ENCODE peak calls at places on chromosomes 1 and 21, in five cellular contexts. One of them, this sample, is unnamed.

GRCh38 chr1:67893126-67893495 is 59.8 kb upstream of the GNG12 start:
- DNase-seq in fibroblast of villous mesenchyme: no peak
- DNase-seq in Peyer's patch: no peak
- DNase-seq in PC-3: no peak
- DNase-seq in BE2C: no peak
- DNase-seq in this sample: no peak

GRCh38 chr1:221117548-221117951 is 238.3 kb downstream of the HLX start:
- DNase-seq in PC-3: peak
- DNase-seq in BE2C: peak
- DNase-seq in Peyer's patch: no peak
- DNase-seq in fibroblast of villous mesenchyme: peak
- DNase-seq in this sample: peak

GRCh38 chr1:7234471-7234755 is 449.2 kb downstream of the CAMTA1 start:
- DNase-seq in PC-3: no peak
- DNase-seq in fibroblast of villous mesenchyme: no peak
- DNase-seq in Peyer's patch: no peak
- DNase-seq in BE2C: no peak
- DNase-seq in this sample: no peak

GRCh38 chr1:119774746-119775495 is 6.2 kb upstream of the HMGCS2 start:
- DNase-seq in fibroblast of villous mesenchyme: peak
- DNase-seq in BE2C: no peak
- DNase-seq in Peyer's patch: no peak
- DNase-seq in PC-3: no peak
- DNase-seq in this sample: no peak

GRCh38 chr1:246876423-246876822 is 55.3 kb downstream of the AHCTF1 start:
- DNase-seq in Peyer's patch: no peak
- DNase-seq in PC-3: no peak
- DNase-seq in BE2C: no peak
- DNase-seq in fibroblast of villous mesenchyme: no peak
- DNase-seq in this sample: no peak

GRCh38 chr1:107803579-107803978 is 161.4 kb downstream of the VAV3 start:
- DNase-seq in fibroblast of villous mesenchyme: no peak
- DNase-seq in PC-3: no peak
- DNase-seq in BE2C: no peak
- DNase-seq in Peyer's patch: no peak
- DNase-seq in this sample: no peak

GRCh38 chr1:1687846-1688245 is 4.7 kb downstream of the SLC35E2B start:
- DNase-seq in BE2C: peak
- DNase-seq in Peyer's patch: no peak
- DNase-seq in PC-3: no peak
- DNase-seq in fibroblast of villous mesenchyme: no peak
- DNase-seq in this sample: no peak

GRCh38 chr1:102758418-102758817 is 349.9 kb downstream of the COL11A1 start:
- DNase-seq in fibroblast of villous mesenchyme: no peak
- DNase-seq in Peyer's patch: no peak
- DNase-seq in BE2C: no peak
- DNase-seq in PC-3: no peak
- DNase-seq in this sample: no peak

GRCh38 chr1:192969091-192969490 is 90.1 kb downstream of the UCHL5 start:
- DNase-seq in fibroblast of villous mesenchyme: no peak
- DNase-seq in BE2C: no peak
- DNase-seq in Peyer's patch: no peak
- DNase-seq in PC-3: no peak
- DNase-seq in this sample: peak

GRCh38 chr1:59163268-59164092 is 133.4 kb upstream of the FGGY start:
- DNase-seq in PC-3: no peak
- DNase-seq in fibroblast of villous mesenchyme: no peak
- DNase-seq in Peyer's patch: no peak
- DNase-seq in BE2C: peak
- DNase-seq in this sample: peak

GRCh38 chr1:228362884-228363450 is 43.7 kb downstream of the TRIM11 start:
- DNase-seq in fibroblast of villous mesenchyme: no peak
- DNase-seq in PC-3: no peak
- DNase-seq in Peyer's patch: no peak
- DNase-seq in BE2C: no peak
- DNase-seq in this sample: no peak

GRCh38 chr21:32415451-32415850 is 2.9 kb downstream of the EVA1C start:
- DNase-seq in fibroblast of villous mesenchyme: no peak
- DNase-seq in PC-3: no peak
- DNase-seq in Peyer's patch: no peak
- DNase-seq in BE2C: no peak
- DNase-seq in this sample: no peak

GRCh38 chr1:39508266-39508665 is 16.8 kb downstream of the BMP8A start:
- DNase-seq in BE2C: no peak
- DNase-seq in PC-3: no peak
- DNase-seq in fibroblast of villous mesenchyme: no peak
- DNase-seq in Peyer's patch: no peak
- DNase-seq in this sample: no peak

GRCh38 chr1:181936768-181937581 is 124.5 kb downstream of the ZNF648 start:
- DNase-seq in PC-3: peak
- DNase-seq in Peyer's patch: no peak
- DNase-seq in fibroblast of villous mesenchyme: no peak
- DNase-seq in BE2C: peak
- DNase-seq in this sample: peak

GRCh38 chr1:113388017-113388620 is 2.2 kb upstream of the MAGI3 start:
- DNase-seq in PC-3: peak
- DNase-seq in Peyer's patch: no peak
- DNase-seq in fibroblast of villous mesenchyme: no peak
- DNase-seq in BE2C: no peak
- DNase-seq in this sample: no peak

GRCh38 chr21:16707274-16707673 is 805.6 kb upstream of the CXADR start:
- DNase-seq in PC-3: no peak
- DNase-seq in BE2C: no peak
- DNase-seq in Peyer's patch: no peak
- DNase-seq in fibroblast of villous mesenchyme: no peak
- DNase-seq in this sample: no peak

GRCh38 chr1:47805826-47806450 is 191.2 kb downstream of the TRABD2B start:
- DNase-seq in BE2C: peak
- DNase-seq in fibroblast of villous mesenchyme: no peak
- DNase-seq in Peyer's patch: no peak
- DNase-seq in PC-3: no peak
- DNase-seq in this sample: no peak

GRCh38 chr1:86472165-86472564 is 3.4 kb downstream of the CLCA1 start:
- DNase-seq in Peyer's patch: no peak
- DNase-seq in BE2C: no peak
- DNase-seq in PC-3: no peak
- DNase-seq in fibroblast of villous mesenchyme: no peak
- DNase-seq in this sample: peak

GRCh38 chr1:217333939-217334338 is 297.0 kb downstream of the GPATCH2 start:
- DNase-seq in BE2C: peak
- DNase-seq in PC-3: peak
- DNase-seq in Peyer's patch: no peak
- DNase-seq in fibroblast of villous mesenchyme: peak
- DNase-seq in this sample: peak

GRCh38 chr1:17419626-17420328 is 19.7 kb downstream of the RCC2 start:
- DNase-seq in fibroblast of villous mesenchyme: peak
- DNase-seq in PC-3: peak
- DNase-seq in Peyer's patch: peak
- DNase-seq in BE2C: peak
- DNase-seq in this sample: peak

GRCh38 chr1:85240174-85240601 is 19.3 kb downstream of the C1orf52 start:
- DNase-seq in Peyer's patch: no peak
- DNase-seq in fibroblast of villous mesenchyme: peak
- DNase-seq in BE2C: no peak
- DNase-seq in PC-3: peak
- DNase-seq in this sample: no peak

GRCh38 chr1:94928293-94928939 is 1.5 kb upstream of the CNN3 start:
- DNase-seq in PC-3: no peak
- DNase-seq in fibroblast of villous mesenchyme: no peak
- DNase-seq in BE2C: no peak
- DNase-seq in Peyer's patch: no peak
- DNase-seq in this sample: no peak
- H3K4me3 ChIP-seq in PC-3: no peak
- H3K4me3 ChIP-seq in fibroblast of villous mesenchyme: peak
- H3K4me3 ChIP-seq in BE2C: no peak
- H3K4me3 ChIP-seq in Peyer's patch: no peak
- H3K4me3 ChIP-seq in this sample: peak

DNA sequence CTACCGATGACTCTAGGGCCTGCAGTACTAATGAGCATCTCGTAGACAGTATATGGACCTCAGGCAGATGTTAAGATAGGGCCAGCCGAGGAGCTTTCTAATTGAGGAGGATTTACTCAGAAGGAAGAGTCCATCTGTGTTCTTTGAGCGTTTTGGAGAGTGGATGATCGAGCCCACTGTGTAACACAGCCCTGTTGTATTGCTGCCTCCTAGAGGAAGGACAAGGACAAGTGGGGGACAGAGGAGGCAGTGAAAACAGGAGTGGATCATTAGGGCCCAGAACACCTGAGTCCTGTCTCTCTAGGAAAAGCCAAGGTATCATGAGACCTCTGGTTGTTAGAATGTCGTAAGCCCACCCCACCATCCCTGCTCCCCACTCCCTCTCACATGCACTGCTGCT is 62.9 kb downstream of the TBX19 start:
- DNase-seq in BE2C: no peak
- DNase-seq in fibroblast of villous mesenchyme: no peak
- DNase-seq in PC-3: peak
- DNase-seq in Peyer's patch: no peak
- DNase-seq in this sample: no peak
- TF ChIP-seq CTCF in BE2C: peak
- TF ChIP-seq CTCF in fibroblast of villous mesenchyme: peak
- TF ChIP-seq CTCF in PC-3: peak
- TF ChIP-seq CTCF in Peyer's patch: no peak
- TF ChIP-seq CTCF in this sample: peak

GRCh38 chr1:214493126-214493796 is 58.1 kb downstream of the PTPN14 start:
- DNase-seq in BE2C: no peak
- DNase-seq in fibroblast of villous mesenchyme: no peak
- DNase-seq in Peyer's patch: no peak
- DNase-seq in PC-3: no peak
- DNase-seq in this sample: peak
- H3K4me3 ChIP-seq in BE2C: no peak
- H3K4me3 ChIP-seq in fibroblast of villous mesenchyme: no peak
- H3K4me3 ChIP-seq in Peyer's patch: no peak
- H3K4me3 ChIP-seq in PC-3: no peak
- H3K4me3 ChIP-seq in this sample: no peak

DNA sequence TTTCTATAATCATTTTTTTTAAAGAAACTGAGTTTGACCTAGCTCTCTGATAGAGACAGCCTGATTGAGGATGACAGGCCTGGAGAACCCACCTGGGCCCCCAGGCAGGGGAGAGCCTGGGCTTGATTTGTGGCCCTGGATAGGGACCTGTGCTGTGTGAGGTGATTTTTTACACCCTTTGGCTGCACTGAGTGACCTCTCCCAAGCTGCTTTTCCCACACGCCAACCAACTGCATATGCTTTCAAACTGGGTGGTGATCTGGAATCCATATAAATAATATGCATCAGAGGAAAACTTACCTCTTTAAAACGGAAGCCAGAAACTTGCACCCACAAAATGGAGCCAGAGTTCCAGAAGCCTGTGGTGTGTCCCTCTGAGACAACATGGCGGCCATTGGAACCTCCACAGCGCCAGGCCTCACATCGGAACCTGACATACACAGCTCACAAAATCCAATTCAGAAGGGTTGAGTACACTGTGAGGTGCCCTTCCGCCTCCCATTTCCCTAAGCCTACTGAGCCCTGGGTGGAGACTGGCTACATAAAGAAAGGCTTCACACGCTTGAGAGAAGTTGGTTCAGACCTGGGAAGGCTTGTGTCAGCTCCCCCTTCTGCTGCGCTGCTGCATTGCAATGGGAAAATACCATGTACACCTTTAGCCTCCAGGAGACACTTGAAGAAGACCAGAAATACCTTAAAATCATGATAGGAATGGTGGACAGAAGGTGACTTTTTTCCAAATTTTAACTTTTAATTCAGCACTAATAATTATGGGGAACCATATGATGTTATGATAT is 160.7 kb downstream of the HHIPL2 start:
- DNase-seq in fibroblast of villous mesenchyme: no peak
- DNase-seq in Peyer's patch: no peak
- DNase-seq in PC-3: peak
- DNase-seq in BE2C: peak
- DNase-seq in this sample: no peak
- TF ChIP-seq CTCF in fibroblast of villous mesenchyme: peak
- TF ChIP-seq CTCF in Peyer's patch: no peak
- TF ChIP-seq CTCF in PC-3: peak
- TF ChIP-seq CTCF in BE2C: peak
- TF ChIP-seq CTCF in this sample: peak

DNA sequence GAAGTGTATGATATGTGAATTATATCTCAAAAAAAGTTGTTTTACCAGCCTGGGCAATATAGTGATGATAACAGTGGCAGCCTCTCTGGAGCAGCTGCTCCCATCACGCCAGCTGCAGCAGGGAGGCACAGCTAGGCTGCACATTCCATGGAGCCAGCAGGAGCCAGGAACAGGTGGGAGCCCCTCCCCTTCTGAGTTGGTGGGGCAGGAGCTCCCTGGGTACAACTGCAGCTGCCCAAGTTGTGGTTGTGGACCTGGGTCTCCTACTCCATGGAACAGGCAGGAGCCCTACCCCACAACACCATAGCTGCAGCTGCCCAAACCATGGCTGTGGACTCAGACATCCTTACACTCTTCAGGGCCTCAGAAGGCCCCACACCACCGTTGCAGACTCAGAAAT is 21.7 kb upstream of the FNBP1L start:
- DNase-seq in Peyer's patch: no peak
- DNase-seq in BE2C: no peak
- DNase-seq in fibroblast of villous mesenchyme: no peak
- DNase-seq in PC-3: no peak
- DNase-seq in this sample: no peak
- H3K4me3 ChIP-seq in Peyer's patch: no peak
- H3K4me3 ChIP-seq in BE2C: no peak
- H3K4me3 ChIP-seq in fibroblast of villous mesenchyme: no peak
- H3K4me3 ChIP-seq in PC-3: no peak
- H3K4me3 ChIP-seq in this sample: no peak

GRCh38 chr1:156033011-156033410 is 12.3 kb upstream of the SSR2 start:
- DNase-seq in PC-3: no peak
- DNase-seq in BE2C: no peak
- DNase-seq in fibroblast of villous mesenchyme: no peak
- DNase-seq in Peyer's patch: no peak
- DNase-seq in this sample: peak
- TF ChIP-seq CTCF in PC-3: no peak
- TF ChIP-seq CTCF in BE2C: no peak
- TF ChIP-seq CTCF in fibroblast of villous mesenchyme: no peak
- TF ChIP-seq CTCF in Peyer's patch: no peak
- TF ChIP-seq CTCF in this sample: no peak

This sample was measured in fibroblast of mammary gland.